ENCODE peak calls at places on chromosomes 1 and 21, in ten cellular contexts. R, V, P, E, Y, A, H, Q, W and U are unnamed samples.

GRCh38 chr1:159023723-159024122 is 14.0 kb downstream of the IFI16 start:
- DNase-seq in R (no peak), V (no peak), P (no peak), E (no peak), Y (no peak), A (no peak), H (no peak), Q (no peak), W (no peak), U (no peak)

GRCh38 chr1:152111515-152111968 is 3.7 kb downstream of the TCHH start:
- DNase-seq in R (no peak), V (no peak), P (no peak), E (no peak), Y (no peak), A (no peak), H (peak), Q (no peak), W (peak), U (peak)

GRCh38 chr1:71861022-71861421 is 421.3 kb downstream of the NEGR1 start:
- DNase-seq in R (no peak), V (no peak), P (no peak), E (no peak), Y (no peak), A (no peak), H (no peak), Q (no peak), W (peak), U (no peak)

GRCh38 chr1:178310685-178311105 is 186.1 kb downstream of the CLEC20A start:
- DNase-seq in R (no peak), V (peak), P (peak), E (peak), Y (no peak), A (no peak), H (no peak), Q (no peak), W (peak), U (peak)

GRCh38 chr1:213192026-213192425 is 141.0 kb downstream of the RPS6KC1 start:
- DNase-seq in R (no peak), V (no peak), P (no peak), E (no peak), Y (no peak), A (no peak), H (no peak), Q (no peak), W (no peak), U (no peak)

GRCh38 chr1:218887141-218887925 is 286.3 kb upstream of the LYPLAL1 start:
- DNase-seq in R (no peak), V (no peak), P (no peak), E (no peak), Y (no peak), A (no peak), H (no peak), Q (no peak), W (no peak), U (no peak)

GRCh38 chr1:202589190-202589680 is 121.0 kb downstream of the SYT2 start:
- DNase-seq in R (no peak), V (peak), P (no peak), E (peak), Y (peak), A (no peak), H (no peak), Q (peak), W (peak), U (no peak)

GRCh38 chr1:50181027-50181663 is 72.4 kb downstream of the ELAVL4 start:
- DNase-seq in R (no peak), V (no peak), P (no peak), E (no peak), Y (no peak), A (no peak), H (no peak), Q (no peak), W (no peak), U (no peak)

GRCh38 chr1:221169447-221169889 is 290.2 kb downstream of the HLX start:
- DNase-seq in R (no peak), V (no peak), P (no peak), E (no peak), Y (no peak), A (no peak), H (no peak), Q (no peak), W (peak), U (no peak)

GRCh38 chr21:29953690-29954089 is 13.9 kb upstream of the GRIK1 start:
- DNase-seq in R (no peak), V (no peak), P (no peak), E (no peak), Y (no peak), A (no peak), H (no peak), Q (no peak), W (no peak), U (no peak)

GRCh38 chr1:154609398-154610380 is 1.7 kb upstream of the ADAR start:
- DNase-seq in R (no peak), V (no peak), P (no peak), E (no peak), Y (no peak), A (no peak), H (no peak), Q (no peak), W (peak), U (no peak)

GRCh38 chr1:78432016-78432415 is 58.8 kb upstream of the PTGFR start:
- DNase-seq in R (no peak), V (no peak), P (no peak), E (no peak), Y (no peak), A (no peak), H (no peak), Q (no peak), W (no peak), U (no peak)

GRCh38 chr21:17818158-17819113 is 720 bp downstream of the C21orf91 start:
- DNase-seq in R (no peak), V (peak), P (peak), E (peak), Y (peak), A (peak), H (peak), Q (peak), W (peak), U (peak)

GRCh38 chr1:66243548-66244130 is 290.3 kb upstream of the SGIP1 start:
- DNase-seq in R (no peak), V (no peak), P (no peak), E (no peak), Y (no peak), A (no peak), H (no peak), Q (no peak), W (peak), U (no peak)

GRCh38 chr1:235105051-235106043 is 23.3 kb downstream of the TOMM20 start:
- DNase-seq in R (peak), V (no peak), P (peak), E (no peak), Y (no peak), A (no peak), H (no peak), Q (no peak), W (peak), U (no peak)

GRCh38 chr1:209484429-209484828 is 99.1 kb upstream of the CAMK1G start:
- DNase-seq in R (no peak), V (no peak), P (no peak), E (no peak), Y (no peak), A (no peak), H (no peak), Q (no peak), W (no peak), U (no peak)

GRCh38 chr1:151825811-151826660 is 5.6 kb downstream of the RORC start:
- DNase-seq in R (no peak), V (no peak), P (peak), E (no peak), Y (no peak), A (no peak), H (no peak), Q (no peak), W (no peak), U (no peak)

GRCh38 chr1:3725366-3725765 is 26.9 kb upstream of the CCDC27 start:
- DNase-seq in R (no peak), V (no peak), P (no peak), E (no peak), Y (no peak), A (no peak), H (no peak), Q (no peak), W (no peak), U (no peak)

GRCh38 chr1:29324202-29324601 is 87.9 kb downstream of the PTPRU start:
- DNase-seq in R (no peak), V (no peak), P (no peak), E (no peak), Y (no peak), A (no peak), H (no peak), Q (no peak), W (no peak), U (no peak)

GRCh38 chr1:245007686-245008085 is 143.3 kb upstream of the HNRNPU start:
- DNase-seq in R (no peak), V (no peak), P (peak), E (no peak), Y (no peak), A (no peak), H (no peak), Q (no peak), W (peak), U (no peak)

GRCh38 chr1:150126811-150127210 is 22.9 kb upstream of the PLEKHO1 start:
- DNase-seq in R (no peak), V (no peak), P (no peak), E (no peak), Y (no peak), A (no peak), H (no peak), Q (no peak), W (no peak), U (no peak)

GRCh38 chr1:203353486-203353885 is 2.6 kb upstream of the FMOD start:
- DNase-seq in R (no peak), V (no peak), P (no peak), E (no peak), Y (no peak), A (no peak), H (no peak), Q (no peak), W (no peak), U (no peak)

GRCh38 chr21:45289655-45290515 is 2.2 kb upstream of the POFUT2 start:
- DNase-seq in R (no peak), V (peak), P (peak), E (no peak), Y (peak), A (no peak), H (no peak), Q (peak), W (peak), U (peak)

GRCh38 chr1:93668121-93668520 is 13.5 kb downstream of the BCAR3 start:
- DNase-seq in R (no peak), V (no peak), P (no peak), E (no peak), Y (no peak), A (no peak), H (no peak), Q (no peak), W (no peak), U (no peak)

GRCh38 chr1:162697140-162697895 is 65.1 kb downstream of the DDR2 start:
- DNase-seq in R (no peak), V (no peak), P (no peak), E (no peak), Y (no peak), A (no peak), H (no peak), Q (no peak), W (no peak), U (no peak)

GRCh38 chr1:183205196-183205781 is 19.2 kb downstream of the LAMC2 start:
- DNase-seq in R (no peak), V (no peak), P (no peak), E (no peak), Y (no peak), A (no peak), H (no peak), Q (no peak), W (peak), U (no peak)

GRCh38 chr1:99662581-99663208 is 16.8 kb downstream of the PALMD start:
- DNase-seq in R (no peak), V (no peak), P (no peak), E (no peak), Y (peak), A (no peak), H (no peak), Q (peak), W (peak), U (no peak)

GRCh38 chr1:19369396-19370090 is 57.4 kb downstream of the SLC66A1 start:
- DNase-seq in R (no peak), V (no peak), P (no peak), E (no peak), Y (no peak), A (no peak), H (no peak), Q (peak), W (no peak), U (no peak)

GRCh38 chr1:206736878-206737728 is 33.5 kb upstream of the IL19 start:
- DNase-seq in R (no peak), V (no peak), P (no peak), E (no peak), Y (no peak), A (no peak), H (no peak), Q (no peak), W (no peak), U (no peak)

GRCh38 chr1:25799758-25800537 is at the start of gene SELENON:
- DNase-seq in R (peak), V (peak), P (peak), E (peak), Y (peak), A (peak), H (peak), Q (no peak), W (peak), U (no peak)
- TF ChIP-seq POLR2A in R (no peak), V (peak), P (no peak), E (peak), Y (no peak), A (no peak), H (no peak), Q (no peak), W (no peak), U (no peak)

DNA sequence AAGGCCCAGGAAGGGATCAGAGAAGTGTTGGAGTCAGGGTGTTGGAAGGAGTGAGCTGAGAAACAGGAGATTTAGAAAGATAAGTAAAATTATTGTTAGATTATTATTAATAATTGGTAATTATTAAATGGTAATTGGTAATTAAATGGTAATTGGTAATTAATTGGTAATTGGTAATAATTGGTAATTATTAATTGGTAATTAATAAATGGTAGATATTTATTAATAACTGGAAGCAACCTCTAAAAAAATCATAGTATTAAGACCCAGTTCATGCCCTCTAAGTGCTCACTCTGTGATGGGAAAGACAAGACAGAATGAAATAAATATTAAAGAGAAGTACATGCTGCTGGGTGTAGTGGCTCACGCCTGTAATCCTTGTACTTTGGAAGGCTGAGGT is 13.8 kb upstream of the EPS15 start:
- DNase-seq in R (no peak), V (no peak), P (no peak), E (no peak), Y (no peak), A (no peak), H (no peak), Q (no peak), W (no peak), U (no peak)
- TF ChIP-seq POLR2A in R (no peak), V (no peak), P (no peak), E (no peak), Y (no peak), A (no peak), H (no peak), Q (no peak), W (no peak), U (no peak)

DNA sequence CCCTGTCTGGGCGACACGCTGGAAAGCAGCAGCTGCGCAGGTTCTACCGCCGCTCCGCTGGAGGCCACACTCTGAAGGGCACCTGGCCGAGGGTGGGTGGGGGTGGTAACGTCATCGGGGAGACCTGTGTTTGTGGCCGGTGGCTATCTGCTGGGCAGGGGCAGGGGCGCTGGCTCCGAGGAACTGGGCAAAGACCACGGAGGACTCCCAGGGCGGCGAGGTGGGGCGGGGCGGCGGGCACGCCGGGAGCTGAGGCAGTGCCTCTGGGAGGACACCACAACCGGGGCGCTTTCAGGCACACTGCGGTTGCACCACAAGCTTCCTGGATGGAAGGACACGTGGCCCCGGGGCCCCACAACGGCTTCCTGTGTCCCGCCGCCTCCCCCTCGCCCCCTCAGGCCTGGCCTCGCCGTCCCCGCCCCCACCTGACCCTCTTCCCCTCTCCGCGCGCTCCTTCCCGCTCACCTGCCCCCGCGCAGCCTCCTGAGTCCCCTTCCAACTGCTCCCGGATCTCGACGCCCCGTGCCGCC is 3.3 kb upstream of the DENND2D start:
- DNase-seq in R (peak), V (no peak), P (no peak), E (no peak), Y (peak), A (peak), H (peak), Q (peak), W (no peak), U (peak)
- TF ChIP-seq POLR2A in R (peak), V (no peak), P (no peak), E (no peak), Y (no peak), A (peak), H (no peak), Q (no peak), W (no peak), U (no peak)

GRCh38 chr1:52032124-52032784 is 1.4 kb downstream of the KTI12 start:
- DNase-seq in R (peak), V (peak), P (peak), E (no peak), Y (no peak), A (no peak), H (no peak), Q (no peak), W (peak), U (no peak)

GRCh38 chr1:52034050-52034384 is 407 bp upstream of the KTI12 start:
- DNase-seq in R (no peak), V (no peak), P (no peak), E (no peak), Y (no peak), A (no peak), H (no peak), Q (no peak), W (no peak), U (no peak)

GRCh38 chr1:52032785-52033131 is 852 bp downstream of the KTI12 start:
- DNase-seq in R (peak), V (peak), P (peak), E (peak), Y (peak), A (peak), H (peak), Q (peak), W (peak), U (peak)

GRCh38 chr1:52037402-52037814 is 3.8 kb upstream of the KTI12 start:
- DNase-seq in R (no peak), V (no peak), P (peak), E (peak), Y (no peak), A (no peak), H (no peak), Q (no peak), W (peak), U (no peak)

GRCh38 chr1:52033190-52034049 is at the start of gene KTI12:
- DNase-seq in R (peak), V (peak), P (peak), E (peak), Y (peak), A (peak), H (peak), Q (peak), W (peak), U (peak)
- TF ChIP-seq POLR2A in R (peak), V (peak), P (peak), E (peak), Y (peak), A (peak), H (no peak), Q (peak), W (peak), U (peak)

DNA sequence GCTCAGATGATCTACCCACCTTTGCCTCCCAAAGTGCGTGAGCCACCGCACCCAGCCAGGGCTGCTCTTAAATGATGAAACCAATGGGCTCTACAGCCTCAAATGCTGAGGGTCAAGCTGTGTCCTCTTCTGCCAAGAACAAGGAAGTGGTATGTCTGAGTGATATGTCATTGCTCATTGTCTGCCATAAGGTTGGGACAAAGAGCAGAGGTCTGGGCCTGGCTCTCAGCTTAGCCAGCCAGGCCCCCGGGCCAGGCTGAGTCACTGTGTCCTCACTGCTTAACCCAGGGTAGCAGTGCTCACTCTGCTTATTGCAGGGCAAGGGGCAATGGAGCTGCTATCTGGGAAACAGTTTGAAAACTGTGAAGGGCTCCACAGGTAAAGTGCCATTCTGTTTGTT is 8.3 kb upstream of the ETS2 start:
- DNase-seq in R (no peak), V (peak), P (peak), E (peak), Y (no peak), A (peak), H (no peak), Q (no peak), W (no peak), U (no peak)
- TF ChIP-seq POLR2A in R (no peak), V (no peak), P (no peak), E (no peak), Y (no peak), A (peak), H (no peak), Q (no peak), W (no peak), U (no peak)

GRCh38 chr1:48776400-48777218 is at the start of gene BEND5:
- DNase-seq in R (peak), V (no peak), P (no peak), E (no peak), Y (peak), A (peak), H (peak), Q (peak), W (peak), U (no peak)

GRCh38 chr1:48777219-48777895 is 666 bp upstream of the BEND5 start:
- DNase-seq in R (no peak), V (no peak), P (no peak), E (no peak), Y (no peak), A (no peak), H (no peak), Q (no peak), W (no peak), U (no peak)

GRCh38 chr1:48775817-48776399 is 783 bp downstream of the BEND5 start:
- DNase-seq in R (no peak), V (no peak), P (no peak), E (no peak), Y (no peak), A (no peak), H (peak), Q (no peak), W (no peak), U (no peak)

GRCh38 chr1:48772221-48772620 is 4.5 kb downstream of the BEND5 start:
- DNase-seq in R (no peak), V (no peak), P (no peak), E (no peak), Y (no peak), A (no peak), H (no peak), Q (no peak), W (no peak), U (no peak)

DNA sequence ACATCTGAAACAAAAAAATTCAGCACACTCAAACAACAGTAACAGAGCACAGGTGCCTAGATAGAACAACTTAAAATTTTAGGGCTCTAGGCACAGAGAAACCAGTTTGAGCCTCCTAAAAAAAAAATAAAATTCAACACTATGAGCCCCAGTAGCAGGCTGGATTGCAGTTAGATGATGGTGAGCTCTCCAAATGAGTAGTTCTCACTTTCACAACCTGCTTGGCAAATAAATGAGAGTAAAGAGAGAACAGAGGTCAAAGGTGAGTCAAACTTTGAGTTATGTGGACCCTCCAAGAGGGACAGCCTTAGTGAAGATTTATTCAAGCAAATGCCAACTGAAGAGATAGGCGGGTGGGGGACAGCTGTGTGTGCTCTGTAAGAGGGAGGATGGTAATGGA is 3.6 kb downstream of the BEND5 start:
- DNase-seq in R (no peak), V (no peak), P (no peak), E (no peak), Y (no peak), A (no peak), H (no peak), Q (no peak), W (no peak), U (no peak)
- TF ChIP-seq POLR2A in R (no peak), V (no peak), P (no peak), E (no peak), Y (no peak), A (no peak), H (no peak), Q (no peak), W (no peak), U (no peak)